ENCODE peak calls at places on chromosome 13, in seven cellular contexts. Q is activated T-cell treated with anti-CD3 and anti-CD28 coated beads for 4 hours, J is thoracic aorta, A is GM23338, O is right lobe of liver, E is heart left ventricle, Z is cardiac muscle cell. P is an unnamed sample.

GRCh38 chr13:98318263-98318878 is 141.3 kb upstream of the RNF113B start:
- DNase-seq in Q (no peak), J (no peak), A (no peak), O (no peak), E (no peak), Z (no peak), P (no peak)

GRCh38 chr13:74274946-74275345 is 140.7 kb upstream of the KLF12 start:
- DNase-seq in Q (no peak), J (no peak), A (no peak), O (no peak), E (no peak), Z (no peak), P (no peak)

GRCh38 chr13:33940898-33941297 is 122.9 kb downstream of the RFC3 start:
- DNase-seq in Q (no peak), J (no peak), A (peak; percentile 37), O (no peak), E (no peak), Z (no peak), P (no peak)

GRCh38 chr13:59750860-59751259 is 412.9 kb downstream of the DIAPH3 start:
- DNase-seq in Q (no peak), J (no peak), A (peak; percentile 95), O (no peak), E (no peak), Z (peak; percentile 63), P (no peak)

GRCh38 chr13:34250151-34250550 is 432.2 kb downstream of the RFC3 start:
- DNase-seq in Q (no peak), J (no peak), A (no peak), O (no peak), E (no peak), Z (no peak), P (no peak)

GRCh38 chr13:42997381-42997780 is 5.3 kb upstream of the EPSTI1 start:
- DNase-seq in Q (no peak), J (no peak), A (no peak), O (no peak), E (no peak), Z (peak; percentile 61), P (no peak)

GRCh38 chr13:27619093-27619705 is 1.1 kb downstream of the LNX2 start:
- DNase-seq in Q (no peak), J (no peak), A (no peak), O (no peak), E (no peak), Z (no peak), P (no peak)

GRCh38 chr13:94435604-94436226 is 43.8 kb downstream of the DCT start:
- DNase-seq in Q (no peak), J (no peak), A (peak; percentile 82), O (no peak), E (no peak), Z (peak; percentile 57), P (peak; percentile 10)